ENCODE peak calls at places on chromosomes 11 and 22, in eight cellular contexts. P is MM.1S, M is GM23338, F is hepatocyte, X is HCT116, W is PC-3, K is neural progenitor cell, Q is SK-N-SH. G is an unnamed sample.
A peak's percentile ranks its signal among the peaks of the same experiment; 100 is the strongest.

GRCh38 chr11:119115484-119116234 is 5.7 kb upstream of the HINFP start:
- DNase-seq in F (no peak), M (peak; percentile 71), K (no peak), Q (no peak), W (no peak), P (no peak), X (no peak), G (no peak)

GRCh38 chr11:9003573-9004309 is at the start of gene NRIP3:
- DNase-seq in F (peak; percentile 84), Q (peak; percentile 94), M (peak; percentile 77), K (peak; percentile 83), W (no peak), P (no peak), X (no peak), G (no peak)

GRCh38 chr11:17473071-17473744 is 3.4 kb downstream of the ABCC8 start:
- DNase-seq in X (peak; percentile 68), P (no peak), M (peak; percentile 95), W (peak; percentile 56), Q (peak; percentile 72), F (peak; percentile 50), K (peak; percentile 84), G (no peak)

GRCh38 chr22:31814942-31815341 is 61.1 kb downstream of the DEPDC5 start:
- DNase-seq in M (no peak), P (no peak), K (no peak), X (no peak), W (no peak), Q (no peak), F (no peak), G (no peak)

GRCh38 chr22:49531533-49531895 is 296.2 kb downstream of the BRD1 start:
- DNase-seq in P (no peak), F (no peak), Q (no peak), K (no peak), W (no peak), X (no peak), M (no peak), G (no peak)

GRCh38 chr11:82775736-82776346 is 42.2 kb upstream of the FAM181B start:
- DNase-seq in X (peak; percentile 36), P (peak; percentile 80), K (peak; percentile 59), W (peak; percentile 89), F (peak; percentile 30), Q (peak; percentile 32), M (peak; percentile 81), G (peak; percentile 51)

GRCh38 chr11:10568486-10568941 is at the start of gene LYVE1:
- DNase-seq in M (no peak), K (no peak), X (no peak), P (no peak), F (peak; percentile 39), W (no peak), Q (no peak), G (no peak)

GRCh38 chr11:7931168-7931567 is at the start of gene OR10A6:
- DNase-seq in P (no peak), Q (no peak), F (no peak), M (no peak), X (no peak), K (no peak), W (no peak), G (no peak)

GRCh38 chr11:115462004-115462541 is 42.1 kb downstream of the CADM1 start:
- DNase-seq in K (no peak), M (peak; percentile 17), F (no peak), X (no peak), Q (no peak), P (no peak), W (no peak), G (no peak)

DNA sequence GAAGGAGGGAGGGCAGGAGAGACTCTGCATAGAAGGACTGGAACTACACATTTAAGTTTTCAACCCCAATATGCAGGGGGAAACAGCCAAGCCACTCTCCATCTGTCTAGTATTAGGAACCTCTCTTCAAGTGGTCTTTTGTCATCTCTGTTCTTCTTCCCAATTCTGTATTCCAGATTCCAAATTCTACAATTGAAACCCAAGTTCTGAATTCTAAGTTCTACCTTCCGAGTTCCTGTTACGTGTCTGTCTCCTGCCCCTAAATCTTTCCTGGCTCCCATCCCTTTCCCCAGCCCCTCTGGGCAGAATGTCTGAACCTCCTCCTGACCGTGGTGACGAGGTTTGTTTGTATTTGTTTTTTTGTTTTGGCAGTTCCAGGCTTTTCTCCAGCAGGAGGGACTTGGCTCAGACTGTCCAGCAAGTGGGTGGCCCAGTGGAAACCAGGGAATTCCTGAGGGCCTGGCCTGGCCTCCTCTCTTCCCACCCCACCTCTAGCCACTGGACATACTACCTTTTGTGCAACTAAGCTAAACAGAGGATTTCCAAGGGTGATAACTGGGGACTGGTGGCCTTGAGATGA is 1.6 kb upstream of the THOC5 start:
- DNase-seq in M (no peak), Q (no peak), W (no peak), K (no peak), X (no peak), P (no peak), F (no peak), G (no peak)
- H3K27ac ChIP-seq in M (no peak overlapping the region), Q (no peak overlapping the region), W (no peak overlapping the region), K (no peak overlapping the region), X (peak overlapping the region; percentile 70), P (no peak overlapping the region), F (no peak overlapping the region), G (no peak overlapping the region)

DNA sequence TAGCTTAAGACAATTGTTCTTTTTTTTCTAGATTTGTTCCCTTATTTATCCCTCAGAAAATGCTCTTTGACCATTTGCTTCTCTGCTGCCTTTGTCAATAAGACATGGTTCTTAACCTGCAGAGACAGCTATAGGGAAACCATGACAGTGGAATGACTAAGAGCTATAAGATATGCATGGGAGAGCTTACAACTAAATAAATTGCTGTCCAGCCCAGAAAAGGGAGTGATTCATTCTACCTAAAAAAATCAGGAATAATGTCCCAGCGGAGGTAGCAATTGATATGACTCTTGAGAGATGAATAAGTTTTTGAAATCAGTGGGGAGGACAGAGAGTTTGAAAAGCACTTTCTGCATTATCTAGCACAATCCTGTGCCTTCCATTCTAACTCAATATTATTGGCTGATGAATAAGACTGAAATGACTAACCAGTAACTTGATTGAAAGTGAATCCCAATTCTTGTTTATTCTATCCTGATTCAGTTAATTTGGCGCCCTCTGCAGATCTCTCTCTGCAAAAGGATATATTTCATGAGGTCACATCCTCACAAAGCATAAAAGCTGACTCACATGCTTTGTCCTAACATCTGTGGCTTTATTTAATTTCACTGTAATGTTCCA is 680.5 kb upstream of the API5 start:
- DNase-seq in F (peak; percentile 56), M (peak; percentile 40), X (no peak), K (peak; percentile 34), P (peak; percentile 42), W (peak; percentile 65), Q (peak; percentile 33), G (peak; percentile 11)
- TF ChIP-seq CTCF in F (peak; percentile 59), M (peak; percentile 52), X (peak; percentile 12), K (peak; percentile 66), P (peak; percentile 33), W (peak; percentile 69), Q (no peak), G (peak; percentile 74)

DNA sequence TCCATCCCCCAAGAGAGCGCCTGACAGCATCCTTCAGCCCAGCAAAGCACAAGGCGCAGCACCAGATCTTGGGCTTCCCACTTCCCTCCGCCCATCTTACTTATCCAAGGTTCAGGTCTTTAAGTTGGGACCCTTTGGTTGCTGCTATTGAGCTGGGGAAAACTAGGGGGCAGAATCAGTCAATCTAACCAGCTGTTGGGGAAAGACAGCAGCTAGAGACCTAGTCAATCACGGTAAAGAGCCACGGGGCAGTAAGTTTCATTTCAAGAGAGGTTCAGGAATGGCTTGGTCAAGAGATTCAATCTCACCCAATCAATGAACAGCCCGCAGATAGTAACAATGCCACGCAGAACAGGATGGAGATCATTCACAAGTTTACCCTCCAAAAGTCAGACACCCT is 1.7 kb downstream of the ABTB2 start:
- DNase-seq in Q (no peak), F (no peak), M (peak; percentile 66), X (no peak), K (peak; percentile 44), P (no peak), W (no peak), G (no peak)
- TF ChIP-seq EZH2phosphoT487 in Q (no peak), F (no peak), M (no peak), X (no peak), K (no peak), P (no peak), W (no peak), G (no peak)

GRCh38 chr11:70334351-70334995 is 63.9 kb upstream of the CTTN start:
- DNase-seq in M (no peak), K (no peak), F (no peak), Q (no peak), P (no peak), W (no peak), X (no peak), G (no peak)
- H3K27ac ChIP-seq in M (no peak overlapping the region), K (no peak overlapping the region), F (no peak overlapping the region), Q (no peak overlapping the region), P (no peak overlapping the region), W (no peak overlapping the region), X (no peak overlapping the region), G (no peak overlapping the region)

GRCh38 chr11:77038029-77038824 is 4.0 kb downstream of the B3GNT6 start:
- DNase-seq in K (no peak), W (peak; percentile 75), P (no peak), Q (no peak), X (no peak), M (no peak), F (no peak), G (no peak)
- TF ChIP-seq CTCF in K (no peak), W (no peak), P (no peak), Q (no peak), X (no peak), M (no peak), F (no peak), G (no peak)

GRCh38 chr22:37063436-37064420 is 12.2 kb downstream of the KCTD17 start:
- DNase-seq in K (no peak), Q (no peak), P (no peak), W (peak; percentile 15), M (no peak), X (no peak), F (no peak), G (no peak)
- TF ChIP-seq EZH2phosphoT487 in K (no peak), Q (no peak), P (no peak), W (no peak), M (no peak), X (no peak), F (no peak), G (no peak)

GRCh38 chr11:15471709-15472404 is 357.1 kb downstream of the INSC start:
- DNase-seq in W (no peak), X (no peak), Q (no peak), M (peak; percentile 27), P (no peak), F (no peak), K (no peak), G (no peak)
- H3K27ac ChIP-seq in W (no peak overlapping the region), X (no peak overlapping the region), Q (peak overlapping the region; percentile 76), M (peak overlapping the region; percentile 10), P (no peak overlapping the region), F (peak overlapping the region; percentile 89), K (no peak overlapping the region), G (no peak overlapping the region)

GRCh38 chr11:131670876-131671275 is 300.5 kb downstream of the NTM start:
- DNase-seq in K (no peak), M (no peak), W (no peak), P (no peak), F (no peak), Q (no peak), X (no peak), G (no peak)
- TF ChIP-seq CTCF in K (no peak), M (no peak), W (no peak), P (no peak), F (no peak), Q (no peak), X (no peak), G (no peak)

DNA sequence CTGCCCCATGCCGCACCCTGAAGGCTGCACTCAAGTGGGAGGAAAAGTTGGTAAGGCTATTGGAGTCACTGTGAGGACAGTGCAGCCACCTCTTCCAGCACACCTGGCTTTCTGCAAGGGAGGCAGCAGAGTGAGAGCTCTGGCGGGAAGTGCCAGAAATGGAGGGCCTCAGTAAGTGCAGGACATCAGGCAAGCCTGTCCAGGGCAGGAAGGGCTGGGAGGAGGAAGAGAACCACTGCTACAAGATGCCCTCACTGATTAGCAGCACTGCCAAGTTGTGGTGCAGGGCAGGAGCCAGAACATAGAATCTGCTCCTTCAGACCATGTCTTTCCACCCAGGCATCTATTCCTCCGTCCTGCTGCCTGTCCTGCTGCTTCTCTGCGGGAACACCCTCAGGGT is 61.2 kb upstream of the CLTCL1 start:
- DNase-seq in M (no peak), X (no peak), Q (no peak), K (no peak), W (no peak), F (no peak), P (no peak), G (no peak)
- TF ChIP-seq EZH2phosphoT487 in M (no peak), X (no peak), Q (no peak), K (no peak), W (no peak), F (no peak), P (no peak), G (no peak)